ENCODE peak calls at places on chromosomes 5 and 9, in four cellular contexts. N is RWPE2; H is CD8-positive, alpha-beta T cell; W is pancreas. K is an unnamed sample.

GRCh38 chr9:131624636-131625241 is 79.4 kb downstream of the PRRT1B start:
- DNase-seq in H (no peak), N (no peak), W (peak; percentile 63), K (no peak)

GRCh38 chr5:68548959-68549676 is 333.6 kb downstream of the PIK3R1 start:
- DNase-seq in W (no peak), N (peak; percentile 82), H (no peak), K (no peak)

GRCh38 chr9:118929317-118929716 is 439.9 kb downstream of the BRINP1 start:
- DNase-seq in H (no peak), N (no peak), W (no peak), K (no peak)

GRCh38 chr9:81522721-81523551 is 166.4 kb downstream of the TLE1 start:
- DNase-seq in H (no peak), W (no peak), N (no peak), K (no peak)

GRCh38 chr5:132205385-132206125 is 22.1 kb downstream of the P4HA2 start:
- DNase-seq in H (no peak), W (no peak), N (peak; percentile 58), K (peak; percentile 27)

GRCh38 chr5:111934511-111934910 is 177.5 kb upstream of the NREP start:
- DNase-seq in W (no peak), N (no peak), H (no peak), K (no peak)

GRCh38 chr9:106284300-106284699 is 578.7 kb upstream of the ZNF462 start:
- DNase-seq in H (no peak), N (no peak), W (no peak), K (no peak)

GRCh38 chr5:14693070-14693469 is 28.6 kb downstream of the OTULIN start:
- DNase-seq in W (no peak), H (no peak), N (no peak), K (no peak)

GRCh38 chr9:3807601-3808000 is 281.8 kb upstream of the RFX3 start:
- DNase-seq in N (no peak), H (no peak), W (no peak), K (no peak)

GRCh38 chr5:137078171-137078665 is 420.9 kb downstream of the SPOCK1 start:
- DNase-seq in W (no peak), H (no peak), N (peak; percentile 79), K (no peak)

GRCh38 chr9:14281136-14281795 is 32.7 kb downstream of the NFIB start:
- DNase-seq in W (no peak), H (no peak), N (no peak), K (no peak)

GRCh38 chr5:173187054-173187743 is 42.9 kb downstream of the BNIP1 start:
- DNase-seq in W (no peak), N (no peak), H (no peak), K (peak; percentile 39)
- TF ChIP-seq CTCF in W (no peak), N (no peak), H (no peak), K (peak; percentile 50)

DNA sequence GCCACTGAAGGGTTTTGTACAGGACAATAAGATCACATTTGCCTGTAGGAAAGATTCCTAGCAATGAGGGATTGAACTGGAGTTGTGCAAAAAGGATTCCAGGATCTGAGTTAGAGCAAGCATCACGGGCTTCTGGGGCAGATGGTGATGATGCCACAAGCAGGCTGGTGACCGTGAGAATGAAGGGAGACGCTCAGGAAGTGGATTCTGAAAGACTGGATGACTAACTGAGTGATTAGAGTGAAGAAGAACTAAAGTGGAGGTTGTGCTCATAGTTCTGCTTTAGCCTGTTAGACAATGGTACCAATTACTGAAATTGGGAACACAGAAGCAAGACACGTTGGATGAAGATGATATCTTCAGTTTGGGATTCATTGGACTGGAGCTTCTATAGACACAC is 168.2 kb downstream of the CD180 start:
- DNase-seq in N (no peak), W (no peak), H (no peak), K (no peak)
- H3K4me3 ChIP-seq in N (no peak overlapping the region), W (no peak overlapping the region), H (no peak overlapping the region), K (no peak overlapping the region)

GRCh38 chr5:10825897-10826644 is 65.0 kb upstream of the DAP start:
- DNase-seq in N (no peak), H (no peak), W (no peak), K (no peak)
- TF ChIP-seq CTCF in N (no peak), H (no peak), W (no peak), K (peak; percentile 36)

DNA sequence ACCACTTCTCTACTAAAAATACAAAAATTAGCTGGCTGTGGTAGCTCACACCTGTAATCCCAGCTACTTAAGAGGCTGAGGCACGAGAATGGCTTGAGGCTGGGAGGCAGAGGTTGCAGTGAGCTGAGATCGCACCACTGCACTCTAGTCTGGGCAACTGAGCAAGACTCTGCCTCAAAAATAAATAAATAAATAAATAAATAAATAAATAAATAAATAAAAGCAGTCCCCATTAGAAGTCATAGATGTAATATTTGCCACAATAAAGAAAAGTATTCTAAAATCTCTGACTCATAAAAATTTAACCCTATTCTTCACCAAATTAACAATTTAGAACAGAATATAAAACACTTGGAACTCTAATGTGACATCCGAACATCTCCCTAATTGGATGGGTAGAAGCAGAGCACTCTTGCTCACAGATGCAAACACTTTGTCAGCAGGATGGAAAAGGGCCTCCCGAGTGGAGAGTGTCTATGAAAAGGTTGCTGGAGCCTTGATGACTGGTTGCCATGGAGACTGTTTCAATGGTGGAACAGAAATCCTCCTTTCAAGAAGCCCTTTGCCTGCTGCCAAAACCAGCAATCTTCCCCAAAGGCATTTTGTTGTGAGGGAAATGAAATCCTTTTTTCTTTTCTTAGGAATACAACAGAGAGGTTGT is 38.9 kb upstream of the TRAF1 start:
- DNase-seq in N (no peak), W (no peak), H (no peak), K (no peak)
- H3K4me3 ChIP-seq in N (no peak overlapping the region), W (no peak overlapping the region), H (no peak overlapping the region), K (no peak overlapping the region)

GRCh38 chr5:181131514-181131913 is 545 bp upstream of the OR2V1 start:
- DNase-seq in H (no peak), W (no peak), N (peak; percentile 44), K (no peak)
- TF ChIP-seq CTCF in H (no peak), W (no peak), N (no peak), K (no peak)

DNA sequence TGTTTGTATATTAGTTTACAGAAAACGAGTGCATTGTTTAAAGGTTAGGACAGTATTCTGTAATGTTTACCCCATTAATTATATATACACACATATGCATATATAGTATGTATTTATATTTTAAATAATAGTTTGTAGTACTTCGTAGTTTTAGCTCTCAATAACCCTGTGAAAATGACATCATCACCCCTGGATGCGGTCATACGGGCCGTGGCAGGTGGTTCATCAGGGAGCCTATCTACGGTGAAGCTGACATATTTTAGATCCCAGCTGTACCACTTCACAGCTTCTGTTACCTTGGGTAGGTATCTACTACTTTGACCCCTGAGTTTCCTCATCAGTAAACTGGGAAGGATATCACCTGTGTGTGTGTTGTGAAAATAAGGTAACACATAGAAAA is 87.1 kb downstream of the NR3C1 start:
- DNase-seq in W (no peak), H (no peak), N (no peak), K (no peak)
- H3K4me3 ChIP-seq in W (no peak overlapping the region), H (no peak overlapping the region), N (no peak overlapping the region), K (no peak overlapping the region)

GRCh38 chr9:5712651-5713360 is 83.9 kb downstream of the RIC1 start:
- DNase-seq in N (no peak), H (no peak), W (no peak), K (no peak)

GRCh38 chr9:5714501-5715401 is 85.8 kb downstream of the RIC1 start:
- DNase-seq in W (no peak), N (no peak), H (no peak), K (no peak)

GRCh38 chr9:5719546-5719945 is 90.6 kb downstream of the RIC1 start:
- DNase-seq in W (no peak), N (no peak), H (no peak), K (no peak)

GRCh38 chr9:5718296-5719032 is 89.6 kb downstream of the RIC1 start:
- DNase-seq in N (no peak), H (no peak), W (no peak), K (no peak)

GRCh38 chr9:5715548-5716127 is 86.7 kb downstream of the RIC1 start:
- DNase-seq in H (no peak), N (no peak), W (no peak), K (no peak)
- TF ChIP-seq CTCF in H (no peak), N (no peak), W (no peak), K (no peak)

DNA sequence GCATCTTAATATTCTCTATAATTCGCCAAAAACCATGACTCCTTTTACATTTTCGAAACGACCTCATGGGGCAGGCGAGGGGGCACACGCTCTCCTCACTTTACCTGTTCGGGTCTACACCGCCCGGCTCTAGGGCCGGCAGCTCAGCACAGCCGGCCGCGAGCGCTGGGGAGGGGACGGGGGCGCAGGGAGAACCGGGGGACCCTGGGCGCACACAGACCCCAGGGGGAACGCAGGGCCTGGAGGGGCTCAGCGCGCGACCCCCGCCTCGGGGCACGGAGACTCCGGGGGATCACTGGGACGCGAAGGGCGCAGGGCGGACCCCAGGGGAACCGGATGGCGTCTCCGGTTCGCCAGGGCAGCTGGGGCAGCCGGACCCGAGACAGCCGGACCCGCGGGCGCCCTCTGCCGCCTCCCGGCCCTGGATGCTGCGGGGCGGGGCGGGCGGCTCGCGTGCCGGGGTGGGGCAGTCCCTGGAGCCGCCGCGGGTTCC is at the start of gene AHRR:
- DNase-seq in W (no peak), H (no peak), N (peak; percentile 73), K (peak; percentile 79)
- H3K4me3 ChIP-seq in W (peak within 1 kb of the TSS; percentile 32), H (peak within 1 kb of the TSS; percentile 11), N (peak within 1 kb of the TSS; percentile 44), K (peak within 1 kb of the TSS; percentile 79)